ENCODE peak calls at places on chromosomes 2 and 18, in six cellular contexts. X is H1, F is MM.1S, S is fibroblast of lung, U is GM23338, R is PC-3. N is an unnamed sample.

GRCh38 chr18:574456-575228 is 5.5 kb upstream of the CETN1 start:
- DNase-seq in X (peak; percentile 38), F (no peak), S (no peak), U (peak; percentile 73), R (no peak), N (no peak)

GRCh38 chr2:232200195-232200594 is 178.4 kb upstream of the ALPP start:
- DNase-seq in X (no peak), F (no peak), S (no peak), U (no peak), R (peak; percentile 30), N (no peak)

GRCh38 chr2:230842473-230842872 is 22.3 kb upstream of the ITM2C start:
- DNase-seq in X (no peak), F (no peak), S (no peak), U (no peak), R (no peak), N (no peak)

GRCh38 chr2:238125127-238125885 is 13.2 kb upstream of the KLHL30 start:
- DNase-seq in X (no peak), F (no peak), S (no peak), U (no peak), R (no peak), N (no peak)

GRCh38 chr2:234377761-234378341 is 119.0 kb downstream of the ARL4C start:
- DNase-seq in X (no peak), F (no peak), S (peak; percentile 91), U (no peak), R (no peak), N (no peak)

GRCh38 chr2:32192418-32192817 is 26.8 kb downstream of the SLC30A6 start:
- DNase-seq in X (no peak), F (no peak), S (no peak), U (no peak), R (no peak), N (no peak)

GRCh38 chr2:1297376-1298159 is 115.7 kb upstream of the TPO start:
- DNase-seq in X (no peak), F (no peak), S (no peak), U (peak; percentile 17), R (no peak), N (no peak)

GRCh38 chr2:142130111-142131015 is 453 bp downstream of the LRP1B start:
- DNase-seq in X (peak; percentile 25), F (peak; percentile 17), S (peak; percentile 76), U (peak; percentile 88), R (peak; percentile 30), N (peak; percentile 78)

GRCh38 chr2:177338177-177338721 is 54.3 kb upstream of the AGPS start:
- DNase-seq in X (no peak), F (no peak), S (peak; percentile 63), U (no peak), R (peak; percentile 88), N (peak; percentile 15)

GRCh38 chr2:9668686-9669338 is 38.0 kb upstream of the YWHAQ start:
- DNase-seq in X (no peak), F (no peak), S (peak; percentile 47), U (no peak), R (no peak), N (no peak)

GRCh38 chr2:71891719-71892118 is 255.9 kb downstream of the CYP26B1 start:
- DNase-seq in X (no peak), F (no peak), S (no peak), U (no peak), R (no peak), N (no peak)

GRCh38 chr18:59271606-59272220 is 1.5 kb downstream of the RAX start:
- DNase-seq in X (no peak), F (no peak), S (no peak), U (peak; percentile 37), R (no peak), N (no peak)

GRCh38 chr18:59272971-59273935 is at the start of gene RAX:
- DNase-seq in X (no peak), F (no peak), S (no peak), U (peak; percentile 95), R (no peak), N (peak; percentile 92)

GRCh38 chr18:59273936-59274928 is 978 bp upstream of the RAX start:
- DNase-seq in X (no peak), F (no peak), S (no peak), U (peak; percentile 75), R (no peak), N (no peak)

GRCh38 chr18:59270689-59271257 is 2.5 kb downstream of the RAX start:
- DNase-seq in X (no peak), F (no peak), S (no peak), U (peak; percentile 17), R (no peak), N (no peak)

GRCh38 chr18:59272221-59272888 is 899 bp downstream of the RAX start:
- DNase-seq in X (no peak), F (peak; percentile 17), S (no peak), U (peak; percentile 63), R (no peak), N (no peak)
- TF ChIP-seq EZH2 in X (peak; percentile 98), F (no peak), S (peak; percentile 100), U (peak; percentile 79), R (no peak), N (no peak)

DNA sequence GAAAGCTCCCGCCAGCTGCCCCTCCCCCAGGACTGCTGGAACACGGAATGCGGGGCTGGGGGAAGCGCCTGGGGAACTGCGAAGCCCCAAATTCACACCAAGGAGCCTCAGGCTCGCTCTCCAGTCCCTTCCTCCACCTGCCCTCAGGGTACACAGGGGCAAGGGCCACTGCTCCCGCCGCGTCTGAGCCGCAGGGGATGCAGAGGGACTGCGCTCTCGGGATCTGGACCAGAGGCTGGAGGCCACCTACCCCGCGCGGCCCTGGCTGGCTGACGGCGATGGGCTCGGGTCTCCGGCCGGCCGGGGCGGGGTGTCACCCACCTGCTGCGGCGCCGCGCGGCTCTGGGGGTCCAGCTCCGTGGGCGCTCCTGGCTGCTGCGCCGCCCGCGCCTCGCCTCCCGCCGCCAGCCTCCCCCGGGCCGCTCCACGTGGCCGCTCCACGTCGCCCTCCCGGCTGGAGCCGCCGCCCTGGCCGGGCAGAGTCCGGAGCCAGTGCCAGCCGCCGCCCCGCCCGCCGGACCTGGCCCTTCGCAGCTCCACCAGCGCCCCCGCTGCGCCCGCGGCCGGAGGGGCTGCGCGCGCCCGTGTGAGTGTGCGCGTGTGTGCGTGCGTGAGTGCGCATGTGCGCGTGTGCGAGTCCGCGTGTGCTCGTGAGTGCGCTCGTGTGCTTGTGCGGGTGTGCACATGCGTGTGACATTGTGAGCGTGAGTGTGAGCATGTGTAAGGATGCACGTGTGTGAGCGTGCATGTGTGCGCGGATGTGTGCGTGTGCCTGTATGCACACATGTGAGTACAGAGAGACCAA is at the start of gene CGREF1:
- DNase-seq in X (no peak), F (no peak), S (no peak), U (peak; percentile 64), R (peak; percentile 20), N (peak; percentile 37)
- TF ChIP-seq EZH2 in X (peak; percentile 48), F (no peak), S (peak; percentile 76), U (peak; percentile 13), R (no peak), N (no peak)

DNA sequence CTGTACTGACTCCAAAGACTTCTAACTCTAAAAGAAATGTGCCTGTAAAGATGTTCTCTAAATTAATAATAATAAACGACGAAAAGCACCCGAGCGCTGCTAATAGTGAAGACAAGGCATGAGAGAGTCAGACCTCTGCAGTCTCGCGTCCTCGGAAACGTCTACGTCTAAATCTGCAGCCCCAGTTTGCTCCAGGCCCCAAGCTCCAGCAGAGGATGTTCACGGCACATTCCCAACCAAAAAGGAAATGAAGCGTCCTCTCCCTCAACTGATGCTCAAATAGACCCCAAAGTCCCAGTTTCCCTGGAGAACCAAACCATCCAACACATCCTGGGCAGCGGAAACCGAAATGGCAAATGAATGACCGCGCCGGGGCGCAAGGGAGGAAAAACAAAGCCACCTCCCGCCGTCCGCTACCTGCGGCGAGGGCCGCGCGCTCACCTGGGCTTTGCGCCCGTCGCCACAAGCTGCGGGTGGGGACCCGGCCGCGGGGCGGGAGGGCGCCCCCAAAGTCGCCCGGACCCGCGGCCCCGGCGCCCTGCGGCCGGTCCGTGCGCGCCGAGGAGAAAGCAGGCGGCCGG is 47.1 kb upstream of the CCDC150 start:
- DNase-seq in X (no peak), F (no peak), S (peak; percentile 49), U (peak; percentile 76), R (peak; percentile 38), N (peak; percentile 43)
- TF ChIP-seq EZH2 in X (no peak), F (no peak), S (no peak), U (no peak), R (no peak), N (no peak)

GRCh38 chr2:25343187-25343825 is 1.6 kb upstream of the DNMT3A start:
- DNase-seq in X (no peak), F (no peak), S (no peak), U (no peak), R (no peak), N (no peak)

GRCh38 chr2:25341753-25342371 is at the start of gene DNMT3A:
- DNase-seq in X (no peak), F (peak; percentile 54), S (peak; percentile 69), U (peak; percentile 78), R (peak; percentile 52), N (peak; percentile 83)

GRCh38 chr2:25340340-25340886 is 1.3 kb downstream of the DNMT3A start:
- DNase-seq in X (no peak), F (no peak), S (no peak), U (peak; percentile 47), R (no peak), N (peak; percentile 41)

GRCh38 chr2:25341031-25341727 is 546 bp downstream of the DNMT3A start:
- DNase-seq in X (no peak), F (peak; percentile 30), S (no peak), U (no peak), R (no peak), N (peak; percentile 51)

DNA sequence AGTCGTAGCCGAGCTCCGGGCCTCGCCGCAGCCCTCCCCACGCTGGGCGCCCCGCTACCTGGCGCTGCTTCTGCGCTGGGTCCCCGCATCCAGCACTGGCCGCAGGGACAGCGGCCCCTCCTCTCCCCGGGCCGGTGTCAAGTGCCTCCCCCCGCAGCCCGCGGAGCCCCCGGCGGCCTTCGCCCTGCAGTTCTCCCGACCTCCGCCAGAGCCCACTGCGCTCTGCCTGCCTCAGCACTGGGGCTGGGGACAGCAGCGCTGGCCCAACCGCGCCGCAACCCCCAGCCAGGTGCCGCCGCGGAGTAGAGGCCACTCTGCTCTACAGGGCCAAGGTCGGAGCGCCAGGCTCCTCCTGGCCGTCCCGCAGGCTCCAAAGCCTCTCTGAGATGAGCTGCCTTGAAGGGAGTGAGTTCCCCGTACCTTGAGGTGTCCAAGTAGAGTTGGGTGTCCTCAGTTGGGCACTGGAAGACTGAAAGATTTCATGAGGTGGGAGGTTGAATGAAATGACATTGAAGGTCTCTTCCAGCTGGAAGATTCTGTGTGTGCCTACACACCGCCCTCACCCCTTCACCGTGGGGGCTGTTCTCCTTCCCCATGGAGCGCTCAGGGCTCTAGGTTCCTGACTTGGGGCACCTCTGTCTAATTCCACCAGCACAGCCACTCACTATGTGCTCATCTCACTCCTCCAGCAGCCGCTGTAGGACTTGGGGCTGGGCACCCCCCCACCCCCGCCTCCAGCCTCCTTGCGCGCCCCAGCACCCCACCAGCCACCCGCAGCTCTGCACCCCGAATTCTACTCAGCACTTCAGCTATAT is 854 bp upstream of the DNMT3A start:
- DNase-seq in X (peak; percentile 77), F (peak; percentile 85), S (peak; percentile 77), U (peak; percentile 95), R (peak; percentile 81), N (peak; percentile 82)
- TF ChIP-seq EZH2 in X (no peak), F (no peak), S (no peak), U (no peak), R (no peak), N (no peak)

GRCh38 chr2:176096243-176096985 is 3.2 kb upstream of the HOXD12 start:
- DNase-seq in X (no peak), F (peak; percentile 68), S (no peak), U (no peak), R (peak; percentile 44), N (peak; percentile 64)
- TF ChIP-seq EZH2 in X (no peak), F (no peak), S (no peak), U (peak; percentile 23), R (no peak), N (no peak)

GRCh38 chr18:31497711-31498449 is at the start of gene DSG2:
- DNase-seq in X (peak; percentile 72), F (peak; percentile 67), S (no peak), U (peak; percentile 90), R (peak; percentile 59), N (peak; percentile 31)
- TF ChIP-seq EZH2 in X (no peak), F (no peak), S (peak; percentile 74), U (no peak), R (no peak), N (no peak)